ENCODE peak calls at places on chromosomes 12 and 14, in five cellular contexts. I is neural progenitor cell, B is WTC11, N is body of pancreas, L is MM.1S. Q is an unnamed sample.

GRCh38 chr12:100337727-100338126 is 19.1 kb upstream of the SLC17A8 start:
- DNase-seq in I (no peak), B (no peak), N (peak), L (no peak), Q (no peak)

GRCh38 chr12:109497675-109498074 is 20.2 kb downstream of the UBE3B start:
- DNase-seq in I (no peak), B (no peak), N (no peak), L (no peak), Q (no peak)

GRCh38 chr14:92502541-92503286 is 10.9 kb upstream of the RIN3 start:
- DNase-seq in I (no peak), B (no peak), N (no peak), L (no peak), Q (no peak)

GRCh38 chr14:96160030-96160912 is 44.4 kb upstream of the BDKRB2 start:
- DNase-seq in I (no peak), B (no peak), N (no peak), L (no peak), Q (no peak)

GRCh38 chr12:104079024-104079423 is 14.7 kb downstream of the HCFC2 start:
- DNase-seq in I (no peak), B (no peak), N (no peak), L (no peak), Q (no peak)

GRCh38 chr12:13170892-13171490 is 25.5 kb upstream of the EMP1 start:
- DNase-seq in I (no peak), B (no peak), N (no peak), L (no peak), Q (no peak)

GRCh38 chr14:75905505-75905904 is 76.3 kb downstream of the TGFB3 start:
- DNase-seq in I (no peak), B (no peak), N (peak), L (no peak), Q (no peak)

GRCh38 chr12:96892104-96892503 is 15.0 kb upstream of the NEDD1 start:
- DNase-seq in I (no peak), B (no peak), N (no peak), L (no peak), Q (no peak)

GRCh38 chr12:128817115-128818015 is 6.4 kb downstream of the SLC15A4 start:
- DNase-seq in I (no peak), B (no peak), N (peak), L (no peak), Q (no peak)

GRCh38 chr12:47095446-47096236 is 15.9 kb upstream of the AMIGO2 start:
- DNase-seq in I (no peak), B (no peak), N (no peak), L (no peak), Q (no peak)

GRCh38 chr14:28308727-28309126 is 457.9 kb upstream of the FOXG1 start:
- DNase-seq in I (no peak), B (no peak), N (no peak), L (no peak), Q (no peak)

GRCh38 chr12:132557969-132558856 is 52.2 kb downstream of the LRCOL1 start:
- DNase-seq in I (no peak), B (no peak), N (no peak), L (no peak), Q (no peak)

GRCh38 chr12:122951406-122951805 is 14.9 kb downstream of the ABCB9 start:
- DNase-seq in I (no peak), B (no peak), N (no peak), L (no peak), Q (no peak)

GRCh38 chr12:131021142-131021541 is 67.4 kb downstream of the ADGRD1 start:
- DNase-seq in I (no peak), B (no peak), N (no peak), L (no peak), Q (no peak)

GRCh38 chr12:79367016-79367575 is 323.7 kb downstream of the PAWR start:
- DNase-seq in I (no peak), B (no peak), N (no peak), L (no peak), Q (no peak)

GRCh38 chr12:111469406-111469805 is 63.7 kb downstream of the SH2B3 start:
- DNase-seq in I (no peak), B (no peak), N (no peak), L (no peak), Q (no peak)

GRCh38 chr12:72295744-72296143 is 23.6 kb downstream of the TRHDE start:
- DNase-seq in I (no peak), B (no peak), N (no peak), L (no peak), Q (no peak)

GRCh38 chr12:49332891-49333371 is 4.1 kb downstream of the C1QL4 start:
- DNase-seq in I (no peak), B (no peak), N (no peak), L (no peak), Q (no peak)

GRCh38 chr12:105725054-105725453 is 394.6 kb downstream of the C12orf75 start:
- DNase-seq in I (no peak), B (no peak), N (no peak), L (no peak), Q (no peak)

GRCh38 chr14:101118746-101119610 is 215.5 kb upstream of the RTL1 start:
- DNase-seq in I (no peak), B (no peak), N (no peak), L (no peak), Q (no peak)

GRCh38 chr12:127052491-127053232 is 1214.3 kb upstream of the TMEM132C start:
- DNase-seq in I (no peak), B (no peak), N (no peak), L (no peak), Q (no peak)

GRCh38 chr12:96070670-96071279 is 35.4 kb upstream of the LTA4H start:
- DNase-seq in I (peak), B (peak), N (no peak), L (no peak), Q (no peak)

GRCh38 chr14:79248131-79248530 is 963.2 kb downstream of the DIO2 start:
- DNase-seq in I (no peak), B (no peak), N (no peak), L (no peak), Q (no peak)

GRCh38 chr12:101696477-101697196 is 803 bp upstream of the CHPT1 start:
- DNase-seq in I (no peak), B (no peak), N (peak), L (peak), Q (no peak)

GRCh38 chr12:126163984-126164383 is 1098.7 kb downstream of the AACS start:
- DNase-seq in I (no peak), B (no peak), N (peak), L (no peak), Q (no peak)

GRCh38 chr12:3256103-3256551 is 178.9 kb downstream of the TSPAN9 start:
- DNase-seq in I (no peak), B (no peak), N (no peak), L (no peak), Q (no peak)

GRCh38 chr12:124764870-124765570 is 98.6 kb downstream of the SCARB1 start:
- DNase-seq in I (no peak), B (no peak), N (no peak), L (no peak), Q (no peak)

DNA sequence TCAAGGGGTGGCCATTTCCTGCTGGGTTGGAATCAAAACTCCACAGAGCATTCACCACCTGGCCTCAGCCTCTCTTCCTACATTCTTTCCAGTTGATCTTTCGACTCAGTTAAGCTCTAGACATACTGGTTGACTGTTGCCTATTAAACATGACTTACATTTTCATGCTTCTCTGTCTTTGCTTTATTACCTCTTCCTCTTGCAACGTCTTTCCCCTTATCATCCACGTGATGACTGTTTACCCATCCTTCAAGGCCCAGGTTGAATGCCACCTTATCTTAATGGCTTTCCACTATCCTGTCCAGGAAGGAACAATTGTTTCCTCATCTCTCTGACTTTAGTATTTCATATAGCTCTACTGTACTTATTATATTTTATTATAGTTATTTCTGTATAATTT is 24.4 kb upstream of the CCDC175 start:
- DNase-seq in I (no peak), B (no peak), N (no peak), L (no peak), Q (no peak)
- TF ChIP-seq CTCF in I (no peak), B (no peak), N (no peak), L (no peak), Q (no peak)

GRCh38 chr12:29582156-29582555 is 84.7 kb upstream of the OVCH1 start:
- DNase-seq in I (no peak), B (no peak), N (no peak), L (no peak), Q (no peak)

GRCh38 chr12:29581641-29582040 is 84.2 kb upstream of the OVCH1 start:
- DNase-seq in I (no peak), B (no peak), N (no peak), L (no peak), Q (no peak)

GRCh38 chr12:29580971-29581370 is 83.5 kb upstream of the OVCH1 start:
- DNase-seq in I (no peak), B (no peak), N (no peak), L (no peak), Q (no peak)

GRCh38 chr12:29578070-29578469 is 80.6 kb upstream of the OVCH1 start:
- DNase-seq in I (no peak), B (no peak), N (no peak), L (no peak), Q (no peak)

GRCh38 chr12:29578731-29579130 is 81.2 kb upstream of the OVCH1 start:
- DNase-seq in I (no peak), B (no peak), N (no peak), L (no peak), Q (no peak)
- TF ChIP-seq CTCF in I (no peak), B (no peak), N (no peak), L (no peak), Q (no peak)

DNA sequence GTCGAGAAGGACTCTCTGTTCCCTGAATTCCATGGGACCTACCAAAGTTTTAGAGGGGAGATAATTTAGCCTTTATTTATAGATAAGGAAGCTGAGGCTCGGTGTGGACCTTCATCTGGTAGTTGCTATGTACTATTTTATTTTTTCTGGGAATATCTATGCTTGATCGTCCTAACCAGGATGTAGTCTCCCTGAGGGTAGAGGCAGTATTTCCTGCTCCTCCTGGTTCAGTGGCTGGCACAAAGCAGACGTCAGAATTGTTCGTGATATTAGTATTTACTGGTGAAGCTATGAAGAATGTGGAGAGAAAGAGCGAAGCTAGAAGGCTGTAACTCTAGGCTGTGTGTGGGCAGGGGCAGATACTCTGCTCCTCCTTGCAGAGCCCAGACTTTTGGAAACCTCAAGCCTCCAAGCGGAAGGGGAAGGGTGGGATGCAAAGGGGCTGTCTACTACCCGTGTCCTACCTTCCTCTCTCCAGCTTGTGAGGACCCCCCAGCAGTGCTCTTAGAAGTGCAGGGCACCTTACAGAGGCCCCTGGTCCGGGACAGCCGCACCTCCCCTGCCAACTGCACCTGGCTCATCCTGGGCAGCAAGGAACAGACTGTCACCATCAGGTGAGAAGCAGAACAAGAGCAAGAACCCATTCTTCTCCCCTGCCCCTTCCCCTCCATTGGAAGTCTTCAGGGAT is 1.4 kb downstream of the LRP10 start:
- DNase-seq in I (no peak), B (no peak), N (no peak), L (no peak), Q (no peak)
- TF ChIP-seq CTCF in I (no peak), B (no peak), N (no peak), L (no peak), Q (peak)

GRCh38 chr14:23895480-23895879 is 58.1 kb upstream of the DHRS4 start:
- DNase-seq in I (no peak), B (no peak), N (peak), L (no peak), Q (no peak)
- TF ChIP-seq CTCF in I (no peak), B (no peak), N (peak), L (no peak), Q (no peak)

DNA sequence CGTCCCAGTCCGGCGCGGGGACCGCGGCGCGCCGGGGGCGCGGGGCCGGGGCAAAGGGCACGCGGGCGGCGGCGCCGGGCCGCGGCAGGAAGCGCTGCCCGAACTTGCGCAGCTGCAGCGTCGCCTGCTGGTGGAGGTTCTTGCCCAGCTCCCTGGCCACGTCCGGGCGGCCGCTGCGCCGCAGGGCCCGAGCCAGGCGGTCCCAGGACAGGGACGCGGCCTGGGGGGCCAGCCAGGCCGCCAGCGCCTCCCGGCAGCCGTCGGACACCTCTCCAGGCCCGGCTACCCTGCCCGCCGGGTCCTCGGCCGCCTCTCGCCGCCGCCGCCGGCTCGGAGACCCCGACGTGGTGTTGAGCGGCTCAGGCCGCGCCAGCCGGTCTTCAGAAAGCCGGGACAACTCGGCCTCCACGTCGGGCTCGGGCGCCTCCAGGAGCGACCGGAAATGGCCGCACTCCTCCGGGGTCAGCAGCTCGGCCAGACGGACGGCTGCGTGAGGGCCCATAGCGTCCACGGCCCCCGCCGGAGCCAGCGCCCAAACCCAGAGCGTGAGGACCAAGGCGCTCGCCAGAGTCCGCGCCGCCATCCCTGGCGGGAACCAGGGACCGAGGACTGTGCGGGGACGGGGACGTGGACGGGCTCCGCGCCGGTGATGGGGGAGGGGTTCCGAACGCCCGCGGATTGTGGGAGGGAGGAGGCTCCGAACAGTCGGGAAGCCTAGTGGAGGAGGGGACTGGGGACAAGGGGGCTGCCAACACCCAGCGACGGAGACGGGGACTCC is 34.0 kb downstream of the FIGNL2 start:
- DNase-seq in I (peak), B (peak), N (peak), L (peak), Q (peak)
- TF ChIP-seq CTCF in I (peak), B (peak), N (no peak), L (peak), Q (peak)

DNA sequence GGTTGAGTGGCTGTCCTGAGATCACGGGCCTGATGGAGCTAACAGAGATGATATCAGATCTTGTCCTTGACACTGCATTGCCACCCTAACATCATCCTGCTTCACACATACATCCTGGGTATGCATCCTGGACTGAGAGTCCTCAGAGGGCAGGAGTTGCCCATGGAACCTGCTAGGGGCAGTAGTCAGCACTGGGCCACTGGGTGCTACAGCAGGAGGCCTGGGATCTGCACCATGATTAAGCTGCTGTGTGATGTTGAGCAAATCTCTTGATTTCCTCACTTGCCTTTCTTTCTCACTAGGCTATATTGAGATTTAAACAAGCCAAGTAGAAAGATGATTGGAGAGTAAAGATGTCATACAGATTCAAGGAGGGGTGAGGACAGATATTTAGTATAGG is 22.1 kb upstream of the EIF4B start:
- DNase-seq in I (no peak), B (no peak), N (no peak), L (no peak), Q (no peak)
- TF ChIP-seq CTCF in I (peak), B (no peak), N (no peak), L (no peak), Q (no peak)

Q was measured in CD4-positive, alpha-beta T cell.